ENCODE peak calls at places on chromosomes 11 and 22, in nine cellular contexts. One of them, this sample, is unnamed. For H3K4me1, the result is how much of the 10 kb centered on the place peaks cover.

GRCh38 chr11:74683279-74683871 is 47.9 kb downstream of the CHRDL2 start:
- DNase-seq in IMR-90: no peak
- DNase-seq in aorta: peak
- DNase-seq in A673: peak
- DNase-seq in mesendoderm: peak
- DNase-seq in tibial artery: no peak
- DNase-seq in PC-9: no peak
- DNase-seq in mammary epithelial cell: no peak
- DNase-seq in neural progenitor cell: peak
- DNase-seq in this sample: no peak

GRCh38 chr11:72072348-72072747 is 8.0 kb downstream of the NUMA1 start:
- DNase-seq in IMR-90: peak
- DNase-seq in aorta: no peak
- DNase-seq in A673: peak
- DNase-seq in mesendoderm: peak
- DNase-seq in tibial artery: no peak
- DNase-seq in PC-9: peak
- DNase-seq in mammary epithelial cell: peak
- DNase-seq in neural progenitor cell: peak
- DNase-seq in this sample: no peak

GRCh38 chr22:45237065-45237990 is 3.4 kb downstream of the KIAA0930 start:
- DNase-seq in IMR-90: no peak
- DNase-seq in aorta: no peak
- DNase-seq in A673: no peak
- DNase-seq in mesendoderm: no peak
- DNase-seq in tibial artery: no peak
- DNase-seq in PC-9: no peak
- DNase-seq in mammary epithelial cell: no peak
- DNase-seq in neural progenitor cell: no peak
- DNase-seq in this sample: no peak

GRCh38 chr11:90187839-90188238 is 35.0 kb downstream of the CHORDC1 start:
- DNase-seq in IMR-90: no peak
- DNase-seq in aorta: no peak
- DNase-seq in A673: no peak
- DNase-seq in mesendoderm: no peak
- DNase-seq in tibial artery: no peak
- DNase-seq in PC-9: no peak
- DNase-seq in mammary epithelial cell: no peak
- DNase-seq in neural progenitor cell: no peak
- DNase-seq in this sample: no peak

GRCh38 chr11:75959540-75959939 is 144.5 kb downstream of the UVRAG start:
- DNase-seq in IMR-90: no peak
- DNase-seq in aorta: no peak
- DNase-seq in A673: no peak
- DNase-seq in mesendoderm: no peak
- DNase-seq in tibial artery: no peak
- DNase-seq in PC-9: no peak
- DNase-seq in mammary epithelial cell: no peak
- DNase-seq in neural progenitor cell: no peak
- DNase-seq in this sample: no peak

GRCh38 chr22:19634206-19634536 is 80.1 kb upstream of the SEPTIN5 start:
- DNase-seq in IMR-90: no peak
- DNase-seq in aorta: no peak
- DNase-seq in A673: no peak
- DNase-seq in mesendoderm: no peak
- DNase-seq in tibial artery: peak
- DNase-seq in PC-9: no peak
- DNase-seq in mammary epithelial cell: no peak
- DNase-seq in neural progenitor cell: no peak
- DNase-seq in this sample: no peak

GRCh38 chr22:19060356-19061009 is 61.7 kb downstream of the DGCR2 start:
- DNase-seq in IMR-90: peak
- DNase-seq in aorta: no peak
- DNase-seq in A673: no peak
- DNase-seq in mesendoderm: no peak
- DNase-seq in tibial artery: no peak
- DNase-seq in PC-9: no peak
- DNase-seq in mammary epithelial cell: peak
- DNase-seq in neural progenitor cell: no peak
- DNase-seq in this sample: peak

GRCh38 chr11:68950268-68950667 is 30.5 kb downstream of the MRGPRD start:
- DNase-seq in IMR-90: no peak
- DNase-seq in aorta: no peak
- DNase-seq in A673: peak
- DNase-seq in mesendoderm: peak
- DNase-seq in tibial artery: no peak
- DNase-seq in PC-9: peak
- DNase-seq in mammary epithelial cell: no peak
- DNase-seq in neural progenitor cell: peak
- DNase-seq in this sample: no peak

DNA sequence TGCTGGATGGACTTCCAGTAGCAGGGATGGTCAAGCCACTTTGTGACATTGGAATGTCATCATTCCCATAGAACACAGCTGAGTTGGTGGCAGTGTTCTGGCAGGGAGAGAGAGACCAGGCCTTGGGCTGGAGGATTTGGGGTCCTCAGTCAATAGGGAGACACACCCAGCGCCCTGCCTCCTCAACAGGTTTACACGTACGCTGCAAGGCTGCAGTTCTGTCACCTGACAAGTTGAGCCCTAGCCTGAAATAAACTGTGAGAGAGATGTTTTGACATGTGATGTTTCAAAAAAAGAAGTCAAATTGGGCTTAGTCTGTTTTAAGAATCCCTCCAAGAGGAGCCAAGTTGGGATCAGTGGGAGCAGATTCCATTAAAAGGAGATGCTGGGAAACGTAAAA is 42.9 kb upstream of the CRYBB3 start:
- DNase-seq in IMR-90: no peak
- DNase-seq in aorta: no peak
- DNase-seq in A673: no peak
- DNase-seq in mesendoderm: no peak
- DNase-seq in tibial artery: no peak
- DNase-seq in PC-9: no peak
- DNase-seq in mammary epithelial cell: no peak
- DNase-seq in neural progenitor cell: no peak
- DNase-seq in this sample: no peak
- H3K27ac ChIP-seq in IMR-90: no peak
- H3K27ac ChIP-seq in aorta: no peak
- H3K27ac ChIP-seq in A673: no peak
- H3K27ac ChIP-seq in mesendoderm: no peak
- H3K27ac ChIP-seq in tibial artery: peak
- H3K27ac ChIP-seq in PC-9: no peak
- H3K27ac ChIP-seq in mammary epithelial cell: no peak
- H3K27ac ChIP-seq in neural progenitor cell: no peak
- H3K27ac ChIP-seq in this sample: no peak

GRCh38 chr22:49937758-49938564 is 19.5 kb downstream of the CRELD2 start:
- DNase-seq in IMR-90: no peak
- DNase-seq in aorta: no peak
- DNase-seq in A673: no peak
- DNase-seq in mesendoderm: no peak
- DNase-seq in tibial artery: no peak
- DNase-seq in PC-9: no peak
- DNase-seq in mammary epithelial cell: no peak
- DNase-seq in neural progenitor cell: no peak
- DNase-seq in this sample: no peak

GRCh38 chr22:49935561-49935960 is 17.1 kb downstream of the CRELD2 start:
- DNase-seq in IMR-90: no peak
- DNase-seq in aorta: peak
- DNase-seq in A673: peak
- DNase-seq in mesendoderm: no peak
- DNase-seq in tibial artery: no peak
- DNase-seq in PC-9: no peak
- DNase-seq in mammary epithelial cell: no peak
- DNase-seq in neural progenitor cell: no peak
- DNase-seq in this sample: no peak

GRCh38 chr22:49934891-49935557 is 16.6 kb downstream of the CRELD2 start:
- DNase-seq in IMR-90: peak
- DNase-seq in aorta: peak
- DNase-seq in A673: peak
- DNase-seq in mesendoderm: no peak
- DNase-seq in tibial artery: peak
- DNase-seq in PC-9: no peak
- DNase-seq in mammary epithelial cell: no peak
- DNase-seq in neural progenitor cell: peak
- DNase-seq in this sample: no peak

GRCh38 chr22:49936973-49937757 is 18.7 kb downstream of the CRELD2 start:
- DNase-seq in IMR-90: no peak
- DNase-seq in aorta: no peak
- DNase-seq in A673: no peak
- DNase-seq in mesendoderm: no peak
- DNase-seq in tibial artery: no peak
- DNase-seq in PC-9: no peak
- DNase-seq in mammary epithelial cell: no peak
- DNase-seq in neural progenitor cell: no peak
- DNase-seq in this sample: no peak

DNA sequence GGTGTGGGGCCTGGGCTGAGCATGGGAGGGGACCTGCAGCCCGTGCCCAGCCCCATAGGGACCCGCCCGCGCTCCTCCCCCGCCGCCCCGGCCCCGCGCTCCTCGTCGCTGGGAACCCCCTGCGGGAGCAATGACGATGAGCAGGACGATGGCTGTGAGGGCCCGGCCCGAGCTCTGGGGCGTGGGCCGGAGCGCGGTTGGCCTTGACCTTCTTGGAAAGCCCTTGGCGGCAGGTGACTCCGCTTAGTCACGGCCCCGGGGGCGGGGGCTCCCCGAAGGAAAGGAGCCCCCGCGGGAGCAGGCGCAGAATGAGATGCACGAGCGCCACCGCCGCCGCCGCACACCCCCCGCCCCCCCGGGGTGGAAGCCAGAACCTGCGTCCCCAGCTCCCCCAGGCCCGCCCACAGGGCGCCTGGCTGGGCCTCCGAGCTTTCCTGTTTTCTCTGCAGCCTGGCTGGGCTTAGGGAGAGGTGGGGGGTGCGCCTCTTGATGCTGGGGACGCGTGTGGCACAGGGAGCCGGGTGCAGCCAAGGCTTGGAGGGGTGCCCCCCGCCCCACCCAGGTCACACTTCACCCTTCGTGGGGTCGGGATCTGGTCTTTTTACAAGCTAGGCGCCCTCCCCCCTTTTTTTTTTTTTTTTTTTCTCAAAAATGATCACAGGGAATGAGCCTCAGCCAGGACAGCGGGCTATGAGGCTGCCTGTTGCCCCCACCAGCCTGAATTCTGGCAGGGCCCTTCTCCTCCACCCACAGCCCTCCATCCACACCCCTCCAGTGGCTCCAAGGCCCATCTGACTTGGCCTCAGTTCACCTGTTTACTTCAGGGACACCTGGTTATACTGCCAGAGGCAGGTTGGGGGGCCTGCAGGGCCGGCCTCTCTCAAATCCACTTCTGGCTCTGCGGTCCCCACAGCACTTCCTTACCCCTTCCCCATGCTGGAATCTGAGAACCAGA is 17.9 kb downstream of the CRELD2 start:
- DNase-seq in IMR-90: peak
- DNase-seq in aorta: peak
- DNase-seq in A673: peak
- DNase-seq in mesendoderm: peak
- DNase-seq in tibial artery: peak
- DNase-seq in PC-9: peak
- DNase-seq in mammary epithelial cell: peak
- DNase-seq in neural progenitor cell: peak
- DNase-seq in this sample: no peak
- H3K4me1 ChIP-seq in IMR-90: under half
- H3K4me1 ChIP-seq in aorta: under half
- H3K4me1 ChIP-seq in A673: under half
- H3K4me1 ChIP-seq in mesendoderm: under half
- H3K4me1 ChIP-seq in tibial artery: under half
- H3K4me1 ChIP-seq in PC-9: under half
- H3K4me1 ChIP-seq in mammary epithelial cell: under half
- H3K4me1 ChIP-seq in neural progenitor cell: under half
- H3K4me1 ChIP-seq in this sample: half or more

DNA sequence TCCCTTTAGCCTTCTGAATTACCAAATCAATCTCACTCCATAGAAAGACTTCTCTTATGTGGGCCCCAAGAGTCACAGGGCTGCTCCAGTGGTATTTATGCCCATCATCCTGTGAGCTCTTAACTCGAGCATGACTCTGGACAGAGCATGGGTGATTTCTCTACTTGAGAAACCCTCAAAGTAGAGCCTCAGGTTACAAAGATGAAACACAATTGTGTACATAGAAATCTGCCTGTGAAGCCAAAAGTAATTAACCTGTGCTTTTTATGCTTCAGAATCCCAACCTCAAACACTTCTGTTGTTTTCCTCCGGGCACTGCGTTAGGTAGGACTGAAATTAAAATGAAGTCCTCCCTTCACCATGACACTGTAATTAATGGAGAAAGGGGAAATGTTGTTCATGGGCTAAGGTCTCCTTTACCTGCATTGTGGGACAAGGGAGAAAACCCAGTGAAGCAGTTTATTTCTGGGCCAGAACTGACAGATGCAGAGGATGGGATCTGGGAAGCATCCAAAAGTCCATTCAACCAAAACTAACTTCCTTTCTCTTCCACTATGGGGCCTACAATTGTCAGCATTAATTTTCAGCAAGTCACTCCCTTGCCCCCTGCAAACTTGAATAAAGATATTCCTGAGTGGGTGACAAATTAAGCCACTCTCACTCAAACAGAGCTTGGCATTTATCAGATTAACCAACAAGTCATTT is 24.1 kb upstream of the POU2AF1 start:
- DNase-seq in IMR-90: no peak
- DNase-seq in aorta: no peak
- DNase-seq in A673: no peak
- DNase-seq in mesendoderm: no peak
- DNase-seq in tibial artery: no peak
- DNase-seq in PC-9: no peak
- DNase-seq in mammary epithelial cell: no peak
- DNase-seq in neural progenitor cell: no peak
- DNase-seq in this sample: no peak
- H3K27ac ChIP-seq in IMR-90: no peak
- H3K27ac ChIP-seq in aorta: no peak
- H3K27ac ChIP-seq in A673: no peak
- H3K27ac ChIP-seq in mesendoderm: no peak
- H3K27ac ChIP-seq in tibial artery: no peak
- H3K27ac ChIP-seq in PC-9: no peak
- H3K27ac ChIP-seq in mammary epithelial cell: no peak
- H3K27ac ChIP-seq in neural progenitor cell: no peak
- H3K27ac ChIP-seq in this sample: no peak

GRCh38 chr11:114110123-114110522 is 50.6 kb downstream of the ZBTB16 start:
- DNase-seq in IMR-90: no peak
- DNase-seq in aorta: no peak
- DNase-seq in A673: no peak
- DNase-seq in mesendoderm: no peak
- DNase-seq in tibial artery: no peak
- DNase-seq in PC-9: no peak
- DNase-seq in mammary epithelial cell: no peak
- DNase-seq in neural progenitor cell: no peak
- DNase-seq in this sample: no peak

GRCh38 chr11:114109206-114110090 is 49.9 kb downstream of the ZBTB16 start:
- DNase-seq in IMR-90: no peak
- DNase-seq in aorta: no peak
- DNase-seq in A673: no peak
- DNase-seq in mesendoderm: no peak
- DNase-seq in tibial artery: no peak
- DNase-seq in PC-9: no peak
- DNase-seq in mammary epithelial cell: no peak
- DNase-seq in neural progenitor cell: no peak
- DNase-seq in this sample: no peak

GRCh38 chr11:114110948-114111347 is 51.4 kb downstream of the ZBTB16 start:
- DNase-seq in IMR-90: no peak
- DNase-seq in aorta: peak
- DNase-seq in A673: no peak
- DNase-seq in mesendoderm: no peak
- DNase-seq in tibial artery: no peak
- DNase-seq in PC-9: no peak
- DNase-seq in mammary epithelial cell: no peak
- DNase-seq in neural progenitor cell: no peak
- DNase-seq in this sample: no peak

GRCh38 chr11:114106986-114107385 is 47.5 kb downstream of the ZBTB16 start:
- DNase-seq in IMR-90: no peak
- DNase-seq in aorta: no peak
- DNase-seq in A673: no peak
- DNase-seq in mesendoderm: no peak
- DNase-seq in tibial artery: no peak
- DNase-seq in PC-9: no peak
- DNase-seq in mammary epithelial cell: no peak
- DNase-seq in neural progenitor cell: no peak
- DNase-seq in this sample: no peak

GRCh38 chr11:114108501-114109205 is 49.1 kb downstream of the ZBTB16 start:
- DNase-seq in IMR-90: no peak
- DNase-seq in aorta: no peak
- DNase-seq in A673: no peak
- DNase-seq in mesendoderm: no peak
- DNase-seq in tibial artery: no peak
- DNase-seq in PC-9: no peak
- DNase-seq in mammary epithelial cell: no peak
- DNase-seq in neural progenitor cell: no peak
- DNase-seq in this sample: no peak
- H3K4me1 ChIP-seq in IMR-90: under half
- H3K4me1 ChIP-seq in aorta: under half
- H3K4me1 ChIP-seq in A673: under half
- H3K4me1 ChIP-seq in mesendoderm: under half
- H3K4me1 ChIP-seq in tibial artery: half or more
- H3K4me1 ChIP-seq in PC-9: under half
- H3K4me1 ChIP-seq in mammary epithelial cell: under half
- H3K4me1 ChIP-seq in neural progenitor cell: half or more
- H3K4me1 ChIP-seq in this sample: half or more

This sample was measured in vagina.